ENCODE peak calls at places on chromosomes 4 and X, in four cellular contexts. K is neural progenitor cell, Q is mucosa of descending colon, X is heart right ventricle. R is an unnamed sample. For H3K4me1, the result is how much of the 10 kb centered on the place peaks cover.

GRCh38 chrX:95332530-95332929 is 1352.1 kb upstream of the DIAPH2 start:
- DNase-seq in K (peak), Q (no peak), X (no peak), R (no peak)

GRCh38 chr4:154589296-154590197 is 995 bp downstream of the FGA start:
- DNase-seq in K (no peak), Q (no peak), X (no peak), R (no peak)

GRCh38 chr4:57876934-57877554 is 766.9 kb upstream of the IGFBP7 start:
- DNase-seq in K (no peak), Q (no peak), X (peak), R (no peak)

GRCh38 chrX:45187731-45188130 is 12.9 kb downstream of the DIPK2B start:
- DNase-seq in K (no peak), Q (no peak), X (no peak), R (no peak)

GRCh38 chr4:179465131-179465797 is 2023.0 kb upstream of the AGA start:
- DNase-seq in K (peak), Q (no peak), X (no peak), R (no peak)

GRCh38 chrX:23792861-23793553 is 10.0 kb downstream of the SAT1 start:
- DNase-seq in K (peak), Q (no peak), X (no peak), R (no peak)

GRCh38 chrX:33908898-33909297 is 223.2 kb downstream of the FAM47A start:
- DNase-seq in K (no peak), Q (no peak), X (no peak), R (no peak)

GRCh38 chr4:144699565-144699964 is 53.6 kb downstream of the HHIP start:
- DNase-seq in K (no peak), Q (no peak), X (no peak), R (no peak)

GRCh38 chr4:109837014-109837413 is 9.2 kb downstream of the RRH start:
- DNase-seq in K (no peak), Q (no peak), X (no peak), R (no peak)

GRCh38 chr4:34720563-34720962 is 1523.8 kb downstream of the ARAP2 start:
- DNase-seq in K (peak), Q (no peak), X (no peak), R (no peak)

GRCh38 chr4:56048621-56049427 is 100.1 kb downstream of the CEP135 start:
- DNase-seq in K (peak), Q (peak), X (no peak), R (peak)

GRCh38 chrX:39688576-39689373 is 409.0 kb downstream of the BCOR start:
- DNase-seq in K (peak), Q (peak), X (peak), R (peak)

GRCh38 chrX:154991039-154991438 is 31.5 kb downstream of the F8 start:
- DNase-seq in K (no peak), Q (no peak), X (no peak), R (no peak)

GRCh38 chr4:180951312-180951711 is 1291.9 kb upstream of the TENM3 start:
- DNase-seq in K (no peak), Q (no peak), X (no peak), R (no peak)

GRCh38 chr4:101037938-101038413 is 309.4 kb downstream of the PPP3CA start:
- DNase-seq in K (no peak), Q (no peak), X (peak), R (no peak)

DNA sequence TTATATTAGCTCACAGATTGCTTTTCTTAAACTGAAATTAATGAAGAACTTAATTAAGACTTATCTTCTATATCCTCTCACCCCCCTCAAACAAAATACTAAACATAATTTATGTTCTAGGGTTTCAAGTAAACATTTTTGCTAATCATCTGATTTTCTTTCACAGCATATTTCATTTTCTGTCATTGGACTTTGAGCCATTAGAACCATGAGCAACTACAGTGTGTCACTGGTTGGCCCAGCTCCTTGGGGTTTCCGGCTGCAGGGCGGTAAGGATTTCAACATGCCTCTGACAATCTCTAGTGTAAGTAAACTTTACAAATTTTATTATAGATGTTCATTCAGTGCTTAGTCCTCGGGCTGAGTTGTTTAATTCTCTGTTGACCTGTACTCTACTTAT is 3.3 kb downstream of the PDLIM5 start:
- DNase-seq in K (no peak), Q (peak), X (peak), R (peak)
- H3K4me1 ChIP-seq in K (half or more), Q (under half), X (half or more), R (under half)

GRCh38 chr4:169663894-169664293 is 43.5 kb downstream of the CLCN3 start:
- DNase-seq in K (peak), Q (no peak), X (no peak), R (no peak)
- H3K4me1 ChIP-seq in K (under half), Q (under half), X (under half), R (under half)

DNA sequence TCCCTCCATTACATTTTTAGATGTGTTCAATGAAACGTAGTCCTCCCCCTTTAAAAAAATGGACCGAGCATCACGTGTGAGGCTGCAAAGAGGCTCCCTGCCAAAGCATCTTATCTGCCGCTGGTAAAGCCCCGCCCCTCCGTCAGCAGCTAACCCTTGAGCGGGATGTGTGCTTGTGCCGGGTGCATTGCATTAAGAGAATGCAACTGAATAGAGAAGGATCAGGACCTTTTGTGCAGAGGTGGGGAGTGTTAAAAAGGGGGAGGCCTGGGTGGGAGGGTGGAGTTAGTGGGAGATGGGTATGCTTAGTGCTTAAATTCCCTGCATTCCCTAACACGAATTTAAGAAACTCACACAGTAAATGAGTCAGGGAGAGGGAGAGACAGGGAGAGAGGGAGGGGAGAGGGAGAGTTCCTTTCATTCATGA is 66.0 kb downstream of the TBL1X start:
- DNase-seq in K (peak), Q (peak), X (peak), R (peak)
- H3K4me1 ChIP-seq in K (half or more), Q (under half), X (under half), R (under half)

GRCh38 chrX:2710496-2710895 is 19.4 kb downstream of the CD99 start:
- DNase-seq in K (peak), Q (peak), X (no peak), R (no peak)
- H3K4me1 ChIP-seq in K (under half), Q (under half), X (half or more), R (under half)

GRCh38 chr4:26785312-26785711 is 75.3 kb upstream of the STIM2 start:
- DNase-seq in K (no peak), Q (no peak), X (no peak), R (no peak)
- H3K4me1 ChIP-seq in K (under half), Q (under half), X (under half), R (under half)

DNA sequence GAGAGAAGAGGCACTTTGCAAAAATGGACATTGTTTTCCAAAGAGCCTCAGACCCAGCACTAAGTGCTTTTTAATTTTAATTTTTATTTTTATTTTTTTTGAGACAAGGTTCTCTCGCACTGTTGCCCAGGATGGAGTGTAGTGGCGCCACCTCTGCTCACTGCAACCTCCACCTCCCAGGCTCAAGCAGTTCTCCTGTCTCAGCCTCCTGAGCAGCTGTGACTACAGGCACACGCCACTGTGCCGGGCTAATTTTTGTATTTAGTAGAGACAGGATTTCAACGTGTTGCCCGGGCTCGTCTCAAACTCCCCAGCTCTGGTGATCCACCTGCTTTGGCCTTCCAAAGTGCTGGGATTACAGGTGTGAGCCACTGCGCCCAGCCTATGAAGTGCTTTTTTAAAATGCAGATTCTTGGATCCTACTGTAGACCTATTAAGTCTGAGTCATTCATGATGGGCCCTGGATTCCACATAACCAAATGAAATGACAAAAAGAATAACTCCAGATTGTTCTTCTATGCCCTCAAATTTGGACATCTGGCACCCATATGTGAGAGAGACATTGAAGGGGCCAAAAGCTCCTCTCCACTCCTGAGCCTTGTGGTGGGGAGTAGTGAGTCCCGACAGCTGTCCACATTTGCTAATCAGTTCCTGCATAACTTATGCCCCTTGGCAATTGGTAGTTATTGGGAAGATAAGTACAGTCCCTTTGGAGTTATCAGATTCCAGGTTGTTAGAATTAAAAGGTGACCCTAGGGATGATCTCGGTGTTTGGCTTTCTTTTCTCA is 3.6 kb downstream of the NOCT start:
- DNase-seq in K (no peak), Q (no peak), X (no peak), R (no peak)
- H3K4me1 ChIP-seq in K (under half), Q (under half), X (half or more), R (under half)

GRCh38 chr4:1246901-1247810 is 1.8 kb downstream of the CTBP1 start:
- DNase-seq in K (peak), Q (no peak), X (no peak), R (peak)

GRCh38 chr4:1246111-1246881 is 2.6 kb downstream of the CTBP1 start:
- DNase-seq in K (no peak), Q (no peak), X (no peak), R (peak)

GRCh38 chr4:1249148-1249730 is 309 bp upstream of the CTBP1 start:
- DNase-seq in K (peak), Q (peak), X (peak), R (peak)

GRCh38 chr4:1248262-1249147 is at the start of gene CTBP1:
- DNase-seq in K (peak), Q (peak), X (peak), R (peak)

DNA sequence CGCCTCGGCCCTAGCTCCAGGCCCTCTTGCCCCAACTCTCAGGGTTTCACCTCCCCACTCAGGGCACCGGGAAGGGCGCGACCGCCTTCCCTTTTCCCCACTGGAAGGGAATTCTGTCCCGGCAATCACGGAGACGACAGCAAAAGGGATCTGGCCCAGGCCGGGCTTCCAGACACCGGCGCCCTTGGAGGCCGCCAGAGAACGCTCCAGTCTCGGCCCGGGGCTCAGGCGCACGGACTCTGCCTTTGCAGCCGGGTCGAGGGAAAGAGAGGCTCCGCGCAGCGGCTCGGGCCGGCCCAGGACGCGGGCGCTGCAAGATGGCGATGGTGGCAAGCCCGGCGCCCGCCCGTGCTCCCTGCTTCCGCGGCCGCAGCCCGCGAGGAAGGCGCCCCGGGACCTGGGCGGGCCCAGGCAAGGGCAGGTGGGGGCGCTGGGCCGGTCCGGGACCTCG is 1.1 kb downstream of the CTBP1 start:
- DNase-seq in K (no peak), Q (no peak), X (no peak), R (no peak)
- H3K4me1 ChIP-seq in K (under half), Q (under half), X (half or more), R (under half)

GRCh38 chr4:139550724-139551429 is 5.1 kb downstream of the SETD7 start:
- DNase-seq in K (peak), Q (no peak), X (peak), R (peak)
- H3K4me1 ChIP-seq in K (under half), Q (under half), X (under half), R (under half)

DNA sequence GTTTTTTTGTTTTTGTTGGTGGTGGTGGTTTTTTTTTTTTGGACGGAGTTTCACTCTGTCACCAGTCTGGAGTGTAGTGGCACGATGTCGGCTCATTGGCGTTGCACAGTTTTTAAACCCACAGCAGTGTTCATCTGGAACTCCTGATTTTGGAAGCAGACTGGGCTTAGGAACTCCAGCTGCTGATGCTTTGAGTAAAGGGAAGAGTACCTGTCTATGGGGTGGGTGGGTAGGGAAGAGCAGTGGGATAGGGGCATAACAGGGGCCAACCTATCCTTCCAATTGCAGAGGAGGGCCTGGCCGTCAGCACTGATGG is 2.0 kb downstream of the CD99 start:
- DNase-seq in K (no peak), Q (no peak), X (no peak), R (no peak)
- H3K4me1 ChIP-seq in K (under half), Q (under half), X (half or more), R (under half)

DNA sequence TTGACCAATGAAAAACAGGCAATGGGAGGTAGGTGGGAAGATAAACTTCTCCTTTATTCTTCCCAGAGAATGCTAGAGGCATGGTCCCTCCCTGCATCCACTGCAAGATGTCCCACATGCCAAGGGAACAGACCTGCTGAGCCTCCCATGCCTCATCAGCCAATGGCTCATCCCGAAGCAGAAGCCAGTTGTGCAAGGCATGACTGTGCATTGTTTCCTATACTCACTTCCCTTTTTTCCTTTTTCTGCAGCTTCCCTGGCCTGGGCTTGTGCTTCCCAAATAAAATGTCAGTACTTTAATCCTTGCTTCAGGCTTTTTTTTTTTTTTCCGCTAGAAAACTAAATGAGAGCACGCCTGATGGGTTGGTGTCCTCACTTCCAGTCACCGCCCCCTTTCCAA is 239.1 kb upstream of the JADE1 start:
- DNase-seq in K (no peak), Q (peak), X (no peak), R (peak)
- H3K4me1 ChIP-seq in K (under half), Q (under half), X (half or more), R (under half)

R was measured in right cardiac atrium.